ENCODE peak calls at places on chromosomes 7 and 10, in five cellular contexts. R is Panc1; A is CD8-positive, alpha-beta T cell; F is spleen; X is hepatocyte. U is an unnamed sample.
A peak's percentile ranks its signal among the peaks of the same experiment; 100 is the strongest.

GRCh38 chr7:142798451-142799438 is 28.0 kb downstream of the PRSS2 start:
- DNase-seq in R (no peak), F (no peak), A (no peak), X (no peak), U (no peak)

GRCh38 chr10:49369216-49370162 is 26.4 kb downstream of the DRGX start:
- DNase-seq in A (no peak), X (no peak), F (no peak), R (no peak), U (no peak)

GRCh38 chr7:28688651-28689050 is 269.5 kb downstream of the TRIL start:
- DNase-seq in X (no peak), A (no peak), R (no peak), F (no peak), U (no peak)

GRCh38 chr10:68988530-68989316 is at the start of gene KIFBP:
- DNase-seq in R (peak; percentile 97), X (peak; percentile 96), F (peak; percentile 95), A (peak; percentile 47), U (peak; percentile 95)

GRCh38 chr7:117088623-117089199 is 135.4 kb downstream of the ST7 start:
- DNase-seq in F (no peak), A (no peak), X (no peak), R (no peak), U (no peak)

GRCh38 chr10:32056136-32057040 is at the start of gene KIF5B:
- DNase-seq in A (peak; percentile 69), R (no peak), F (peak; percentile 96), X (peak; percentile 95), U (peak; percentile 75)

GRCh38 chr7:114354306-114354705 is 60.3 kb upstream of the FOXP2 start:
- DNase-seq in R (no peak), F (no peak), X (no peak), A (no peak), U (no peak)

GRCh38 chr10:71604324-71605018 is 115.1 kb downstream of the C10orf105 start:
- DNase-seq in X (no peak), F (no peak), R (no peak), A (no peak), U (no peak)

GRCh38 chr10:90450797-90451196 is 407.0 kb downstream of the HTR7 start:
- DNase-seq in X (no peak), A (no peak), F (no peak), R (no peak), U (no peak)

GRCh38 chr7:121116399-121116798 is 127.9 kb downstream of the CPED1 start:
- DNase-seq in R (no peak), X (no peak), A (no peak), F (no peak), U (no peak)

GRCh38 chr7:127287133-127287532 is 34.4 kb upstream of the GRM8 start:
- DNase-seq in A (no peak), R (no peak), X (no peak), F (no peak), U (no peak)

GRCh38 chr10:76871697-76872295 is 765.8 kb downstream of the KCNMA1 start:
- DNase-seq in A (no peak), X (no peak), R (no peak), F (no peak), U (no peak)

GRCh38 chr7:139691253-139691781 is 86.5 kb downstream of the HIPK2 start:
- DNase-seq in R (no peak), F (no peak), A (no peak), X (peak; percentile 28), U (no peak)

GRCh38 chr7:152588350-152588749 is 87.6 kb downstream of the XRCC2 start:
- DNase-seq in F (peak; percentile 6), A (no peak), R (peak; percentile 22), X (peak; percentile 49), U (no peak)

GRCh38 chr7:142177869-142178268 is 66.4 kb downstream of the MGAM2 start:
- DNase-seq in F (no peak), X (no peak), A (no peak), R (no peak), U (no peak)

GRCh38 chr10:103668351-103669242 is 175.1 kb downstream of the NEURL1 start:
- DNase-seq in X (no peak), F (peak; percentile 87), R (no peak), A (no peak), U (no peak)

GRCh38 chr10:97463363-97464132 is 17.6 kb downstream of the ZDHHC16 start:
- DNase-seq in F (no peak), A (no peak), X (peak; percentile 80), R (peak; percentile 51), U (no peak)

GRCh38 chr10:84140036-84140379 is 699 bp downstream of the GHITM start:
- DNase-seq in A (no peak), F (peak; percentile 78), R (no peak), X (peak; percentile 43), U (no peak)

GRCh38 chr7:31020652-31021051 is 31.5 kb upstream of the ADCYAP1R1 start:
- DNase-seq in X (no peak), F (peak; percentile 47), A (no peak), R (no peak), U (no peak)

GRCh38 chr10:44382981-44383748 is 1.7 kb downstream of the CXCL12 start:
- DNase-seq in F (peak; percentile 62), X (no peak), A (no peak), R (no peak), U (no peak)

GRCh38 chr10:6621536-6621935 is 41.5 kb upstream of the PRKCQ start:
- DNase-seq in A (no peak), R (no peak), F (no peak), X (peak; percentile 29), U (no peak)

GRCh38 chr10:133139561-133140065 is 20.4 kb upstream of the KNDC1 start:
- DNase-seq in X (no peak), R (no peak), A (no peak), F (peak; percentile 70), U (peak; percentile 6)

GRCh38 chr7:29341156-29341555 is 146.6 kb downstream of the CHN2 start:
- DNase-seq in R (no peak), F (no peak), A (no peak), X (no peak), U (no peak)

GRCh38 chr10:17814981-17815380 is 5.8 kb downstream of the MRC1 start:
- DNase-seq in R (no peak), X (no peak), F (no peak), A (no peak), U (no peak)

GRCh38 chr10:97050959-97051496 is 134.7 kb downstream of the SLIT1 start:
- DNase-seq in R (no peak), X (no peak), A (no peak), F (no peak), U (no peak)

GRCh38 chr7:136923111-136923510 is 54.7 kb downstream of the CHRM2 start:
- DNase-seq in R (no peak), A (no peak), F (no peak), X (no peak), U (no peak)

GRCh38 chr10:7258948-7259523 is 151.8 kb downstream of the SFMBT2 start:
- DNase-seq in R (no peak), A (peak; percentile 48), X (no peak), F (no peak), U (no peak)

GRCh38 chr7:50404392-50404791 is 45.8 kb downstream of the FIGNL1 start:
- DNase-seq in A (no peak), R (no peak), X (no peak), F (no peak), U (no peak)

GRCh38 chr7:50209461-50210161 is 94.9 kb upstream of the IKZF1 start:
- DNase-seq in X (no peak), R (no peak), F (no peak), A (no peak), U (no peak)

GRCh38 chr7:80869821-80870751 is 48.8 kb downstream of the SEMA3C start:
- DNase-seq in R (no peak), A (no peak), F (no peak), X (peak; percentile 73), U (no peak)

DNA sequence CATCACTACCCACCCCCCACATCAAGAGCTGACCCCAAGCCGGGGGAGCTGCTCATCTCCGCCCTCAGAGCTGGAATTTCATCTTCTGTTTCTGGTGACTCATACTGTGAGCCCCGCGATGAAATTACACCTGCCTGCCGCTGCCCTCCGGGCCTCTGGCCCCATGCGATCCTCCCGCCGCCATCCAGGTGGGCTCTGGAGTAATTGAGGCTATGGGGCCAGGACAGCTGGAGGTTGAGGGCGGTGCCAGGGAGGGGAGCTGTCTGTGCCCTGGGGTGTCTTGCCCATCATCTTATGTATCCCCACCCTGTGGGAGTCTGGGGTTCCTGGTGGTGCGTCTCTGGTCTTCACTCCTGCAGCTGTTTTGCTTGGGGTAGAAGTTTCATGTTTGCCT is 9.0 kb downstream of the GTF2IRD1 start:
- DNase-seq in R (no peak), F (no peak), A (no peak), X (peak; percentile 51), U (no peak)
- H3K4me3 ChIP-seq in R (no peak overlapping the region), F (no peak overlapping the region), A (no peak overlapping the region), X (no peak overlapping the region), U (no peak overlapping the region)

GRCh38 chr7:23445326-23445725 is 25.0 kb downstream of the IGF2BP3 start:
- DNase-seq in R (no peak), F (no peak), X (no peak), A (no peak), U (no peak)
- H3K27ac ChIP-seq in R (no peak overlapping the region), F (no peak overlapping the region), X (no peak overlapping the region), A (no peak overlapping the region), U (no peak overlapping the region)

GRCh38 chr10:19825690-19826089 is 9.5 kb downstream of the PLXDC2 start:
- DNase-seq in F (no peak), R (no peak), A (no peak), X (no peak), U (no peak)

GRCh38 chr10:19826712-19827111 is 10.5 kb downstream of the PLXDC2 start:
- DNase-seq in A (no peak), R (no peak), X (no peak), F (no peak), U (no peak)

GRCh38 chr10:19819419-19820033 is 3.3 kb downstream of the PLXDC2 start:
- DNase-seq in F (no peak), R (peak; percentile 15), A (no peak), X (peak; percentile 56), U (peak; percentile 42)

GRCh38 chr10:19828278-19829049 is 12.2 kb downstream of the PLXDC2 start:
- DNase-seq in A (no peak), R (no peak), X (no peak), F (no peak), U (no peak)

DNA sequence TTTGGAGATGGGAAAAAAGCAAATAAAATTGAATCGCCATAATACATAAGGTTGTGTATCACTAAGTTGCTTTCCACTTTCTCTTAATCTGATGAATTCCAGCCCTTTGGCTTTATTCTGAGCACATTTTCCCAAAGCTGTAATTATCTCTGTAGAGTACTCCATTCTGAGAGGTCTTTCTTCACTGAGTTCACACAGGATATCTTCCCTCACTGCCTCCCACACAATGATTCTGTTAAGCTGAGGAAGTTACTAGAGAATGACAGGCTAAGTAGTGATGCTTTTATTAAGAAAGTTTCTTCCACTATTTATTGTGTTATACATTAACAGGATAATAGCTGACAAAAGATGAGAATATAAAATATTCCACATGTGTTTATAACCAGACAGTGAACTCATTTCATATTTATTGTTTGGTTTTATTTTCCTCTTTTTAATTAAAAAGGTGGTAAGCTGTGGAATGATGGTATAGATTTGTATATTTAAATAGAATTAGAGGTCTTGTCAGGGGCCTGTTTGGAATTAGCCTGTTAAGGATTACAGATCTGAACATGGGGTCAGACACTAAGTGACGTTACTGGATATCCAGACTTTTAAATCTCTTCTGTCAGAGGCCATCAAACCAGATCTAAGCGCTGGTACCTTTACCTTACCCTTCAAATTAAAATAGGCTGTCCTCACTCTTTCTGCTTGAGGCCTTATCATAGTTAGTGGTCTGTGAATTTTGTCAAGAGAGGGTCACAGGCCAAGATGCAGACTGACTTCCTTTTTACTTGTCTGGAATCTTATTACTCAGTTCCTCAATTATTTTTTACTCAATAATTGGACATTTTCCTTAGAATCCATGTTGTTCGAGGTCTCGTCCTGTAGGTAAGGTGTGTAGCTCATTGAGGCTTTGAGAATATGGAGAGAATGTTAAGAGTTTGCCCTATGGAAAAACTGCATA is 8.4 kb downstream of the PLXDC2 start:
- DNase-seq in A (no peak), R (no peak), F (no peak), X (no peak), U (no peak)
- H3K4me3 ChIP-seq in A (no peak overlapping the region), R (no peak overlapping the region), F (no peak overlapping the region), X (no peak overlapping the region), U (no peak overlapping the region)

GRCh38 chr7:18390523-18390907 is 105.0 kb upstream of the HDAC9 start:
- DNase-seq in X (no peak), F (no peak), A (no peak), R (no peak), U (no peak)
- H3K27ac ChIP-seq in X (peak overlapping the region; percentile 55), F (peak overlapping the region; percentile 82), A (no peak overlapping the region), R (no peak overlapping the region), U (no peak overlapping the region)

U was measured in dorsolateral prefrontal cortex.